ENCODE peak calls at places on chromosomes 4 and X, in eight cellular contexts. Q is suprapubic skin, U is ovary, I is transverse colon, N is tibial nerve, W is K562, X is sigmoid colon, A is esophagus muscularis mucosa. C is an unnamed sample.

GRCh38 chrX:23333842-23334535 is 660 bp upstream of the PTCHD1 start:
- DNase-seq in Q (no peak), U (no peak), I (peak; percentile 17), N (no peak), W (no peak), X (peak; percentile 71), A (no peak), C (no peak)

GRCh38 chrX:138519296-138519695 is 192.2 kb downstream of the FGF13 start:
- DNase-seq in Q (no peak), U (no peak), I (no peak), N (no peak), W (no peak), X (no peak), A (no peak), C (no peak)

GRCh38 chrX:132957211-132958085 is 981 bp downstream of the HS6ST2 start:
- DNase-seq in Q (no peak), U (peak; percentile 48), I (peak; percentile 9), N (no peak), W (no peak), X (no peak), A (no peak), C (no peak)

GRCh38 chr4:13476915-13477314 is 7.2 kb downstream of the RAB28 start:
- DNase-seq in Q (no peak), U (no peak), I (no peak), N (no peak), W (no peak), X (no peak), A (no peak), C (no peak)

GRCh38 chr4:122218762-122219161 is 66.6 kb downstream of the BLTP1 start:
- DNase-seq in Q (no peak), U (no peak), I (no peak), N (no peak), W (no peak), X (no peak), A (no peak), C (no peak)

GRCh38 chrX:20515841-20516461 is 249.2 kb upstream of the RPS6KA3 start:
- DNase-seq in Q (no peak), U (no peak), I (no peak), N (no peak), W (no peak), X (no peak), A (no peak), C (no peak)

GRCh38 chr4:53589511-53589910 is 1.8 kb downstream of the LNX1 start:
- DNase-seq in Q (no peak), U (no peak), I (no peak), N (no peak), W (no peak), X (no peak), A (no peak), C (no peak)

GRCh38 chr4:25437951-25438350 is 60.9 kb downstream of the ANAPC4 start:
- DNase-seq in Q (no peak), U (no peak), I (no peak), N (no peak), W (no peak), X (no peak), A (peak; percentile 62), C (no peak)

GRCh38 chrX:107000013-107000515 is at the start of gene MORC4:
- DNase-seq in Q (peak; percentile 86), U (peak; percentile 85), I (peak; percentile 78), N (peak; percentile 37), W (peak; percentile 29), X (peak; percentile 91), A (no peak), C (peak; percentile 84)

GRCh38 chr4:176635372-176636261 is 157.1 kb downstream of the VEGFC start:
- DNase-seq in Q (no peak), U (no peak), I (no peak), N (no peak), W (no peak), X (no peak), A (no peak), C (no peak)

GRCh38 chrX:150897371-150898319 is 823 bp downstream of the CD99L2 start:
- DNase-seq in Q (no peak), U (no peak), I (peak; percentile 35), N (no peak), W (no peak), X (no peak), A (no peak), C (peak; percentile 37)

GRCh38 chr4:98794565-98795205 is 134.2 kb downstream of the EIF4E start:
- DNase-seq in Q (no peak), U (no peak), I (no peak), N (no peak), W (peak; percentile 50), X (no peak), A (no peak), C (no peak)

GRCh38 chr4:78923459-78924312 is 15.6 kb downstream of the PAQR3 start:
- DNase-seq in Q (no peak), U (no peak), I (no peak), N (no peak), W (peak; percentile 15), X (no peak), A (no peak), C (no peak)

GRCh38 chr4:182478475-182478874 is 235.3 kb downstream of the TENM3 start:
- DNase-seq in Q (no peak), U (no peak), I (no peak), N (no peak), W (peak; percentile 7), X (no peak), A (no peak), C (no peak)

GRCh38 chr4:56731857-56732256 is 50.8 kb upstream of the HOPX start:
- DNase-seq in Q (no peak), U (no peak), I (peak; percentile 53), N (no peak), W (peak; percentile 35), X (no peak), A (no peak), C (no peak)

GRCh38 chrX:136487647-136488046 is at the start of gene BRS3:
- DNase-seq in Q (no peak), U (no peak), I (no peak), N (no peak), W (no peak), X (no peak), A (no peak), C (no peak)

GRCh38 chr4:39792529-39792928 is 94.6 kb downstream of the UBE2K start:
- DNase-seq in Q (no peak), U (no peak), I (no peak), N (no peak), W (no peak), X (no peak), A (no peak), C (no peak)

GRCh38 chrX:68691102-68691501 is 43.6 kb downstream of the STARD8 start:
- DNase-seq in Q (no peak), U (no peak), I (no peak), N (no peak), W (no peak), X (no peak), A (no peak), C (no peak)

GRCh38 chrX:108699368-108699767 is 37.0 kb downstream of the IRS4 start:
- DNase-seq in Q (no peak), U (no peak), I (no peak), N (no peak), W (no peak), X (no peak), A (no peak), C (no peak)

GRCh38 chrX:7580127-7580526 is 262.8 kb upstream of the VCX start:
- DNase-seq in Q (no peak), U (no peak), I (no peak), N (no peak), W (no peak), X (no peak), A (no peak), C (no peak)

DNA sequence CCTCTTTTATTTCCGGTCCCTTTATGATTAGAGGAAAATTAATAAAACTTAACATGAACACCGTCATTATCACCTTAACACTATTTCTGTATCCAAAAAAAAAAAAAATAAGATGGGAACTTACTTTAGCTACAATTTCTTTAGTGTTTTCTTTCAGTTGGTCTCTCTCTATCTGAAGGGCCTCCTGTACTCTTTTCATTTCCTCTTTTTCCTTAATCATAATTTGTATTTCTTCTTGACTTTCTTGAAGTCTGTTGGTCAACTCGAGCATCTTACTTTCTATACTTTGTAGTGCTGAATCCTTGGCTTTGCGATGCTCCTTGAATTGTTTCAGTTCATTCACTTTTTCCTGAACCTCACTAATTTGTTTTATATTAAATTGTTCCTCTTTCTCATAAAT is 45.3 kb upstream of the BDH2 start:
- DNase-seq in Q (no peak), U (no peak), I (no peak), N (no peak), W (no peak), X (no peak), A (no peak), C (no peak)
- H3K36me3 ChIP-seq in Q (peaks cover 2% of the 10 kb centered on the region), U (no peaks in the 10 kb centered on the region), I (no peaks in the 10 kb centered on the region), N (no peaks in the 10 kb centered on the region), W (peaks cover 87% of the 10 kb centered on the region), X (no peaks in the 10 kb centered on the region), A (no peaks in the 10 kb centered on the region), C (no peaks in the 10 kb centered on the region)

GRCh38 chr4:104235966-104236365 is 258.7 kb downstream of the CXXC4 start:
- DNase-seq in Q (no peak), U (no peak), I (no peak), N (no peak), W (no peak), X (no peak), A (no peak), C (no peak)
- TF ChIP-seq EP300 in Q (no peak), U (no peak), I (no peak), N (no peak), W (no peak), X (no peak), A (no peak), C (no peak)

GRCh38 chrX:2698604-2699003 is 7.5 kb downstream of the CD99 start:
- DNase-seq in Q (no peak), U (no peak), I (no peak), N (no peak), W (no peak), X (no peak), A (no peak), C (no peak)

GRCh38 chrX:2699959-2700358 is 8.9 kb downstream of the CD99 start:
- DNase-seq in Q (no peak), U (no peak), I (no peak), N (no peak), W (no peak), X (no peak), A (no peak), C (no peak)

GRCh38 chrX:2703991-2704369 is 12.9 kb downstream of the CD99 start:
- DNase-seq in Q (no peak), U (no peak), I (peak; percentile 55), N (no peak), W (no peak), X (no peak), A (no peak), C (no peak)

GRCh38 chrX:2700405-2701320 is 9.6 kb downstream of the CD99 start:
- DNase-seq in Q (no peak), U (no peak), I (no peak), N (no peak), W (no peak), X (no peak), A (no peak), C (no peak)

GRCh38 chrX:2701600-2701999 is 10.5 kb downstream of the CD99 start:
- DNase-seq in Q (no peak), U (no peak), I (no peak), N (no peak), W (no peak), X (no peak), A (no peak), C (no peak)
- H3K36me3 ChIP-seq in Q (no peaks in the 10 kb centered on the region), U (no peaks in the 10 kb centered on the region), I (no peaks in the 10 kb centered on the region), N (no peaks in the 10 kb centered on the region), W (no peaks in the 10 kb centered on the region), X (peaks cover 8% of the 10 kb centered on the region), A (no peaks in the 10 kb centered on the region), C (no peaks in the 10 kb centered on the region)

GRCh38 chr4:61162116-61162515 is 38.0 kb upstream of the ADGRL3 start:
- DNase-seq in Q (no peak), U (no peak), I (no peak), N (no peak), W (no peak), X (no peak), A (no peak), C (no peak)
- TF ChIP-seq EP300 in Q (no peak), U (no peak), I (no peak), N (no peak), W (no peak), X (no peak), A (no peak), C (no peak)